ENCODE peak calls at places on chromosomes 6 and 20, in five cellular contexts. One of them, this sample, is unnamed.

GRCh38 chr6:12890171-12890790 is 173.7 kb downstream of the PHACTR1 start:
- DNase-seq in iPS-NIHi11: no peak
- DNase-seq in thyroid gland: no peak
- DNase-seq in kidney tubule cell: no peak
- DNase-seq in CD4-positive, CD25-positive, alpha-beta regulatory T cell: no peak
- DNase-seq in this sample: no peak

GRCh38 chr6:116764961-116765841 is at the start of gene FAM162B:
- DNase-seq in kidney tubule cell: no peak
- DNase-seq in iPS-NIHi11: peak
- DNase-seq in thyroid gland: peak
- DNase-seq in CD4-positive, CD25-positive, alpha-beta regulatory T cell: no peak
- DNase-seq in this sample: no peak

GRCh38 chr6:91097316-91097878 is 510.5 kb upstream of the MAP3K7 start:
- DNase-seq in thyroid gland: peak
- DNase-seq in iPS-NIHi11: no peak
- DNase-seq in CD4-positive, CD25-positive, alpha-beta regulatory T cell: no peak
- DNase-seq in kidney tubule cell: no peak
- DNase-seq in this sample: no peak

GRCh38 chr20:41098703-41099250 is 38.6 kb upstream of the PLCG1 start:
- DNase-seq in thyroid gland: no peak
- DNase-seq in iPS-NIHi11: no peak
- DNase-seq in CD4-positive, CD25-positive, alpha-beta regulatory T cell: no peak
- DNase-seq in kidney tubule cell: no peak
- DNase-seq in this sample: no peak

GRCh38 chr6:40640591-40641293 is 53.6 kb upstream of the LRFN2 start:
- DNase-seq in iPS-NIHi11: no peak
- DNase-seq in thyroid gland: peak
- DNase-seq in kidney tubule cell: no peak
- DNase-seq in CD4-positive, CD25-positive, alpha-beta regulatory T cell: no peak
- DNase-seq in this sample: no peak

GRCh38 chr20:37295001-37295400 is 5.5 kb downstream of the MANBAL start:
- DNase-seq in iPS-NIHi11: no peak
- DNase-seq in kidney tubule cell: peak
- DNase-seq in CD4-positive, CD25-positive, alpha-beta regulatory T cell: no peak
- DNase-seq in thyroid gland: no peak
- DNase-seq in this sample: no peak

GRCh38 chr6:142635130-142635529 is 309.8 kb downstream of the HIVEP2 start:
- DNase-seq in iPS-NIHi11: no peak
- DNase-seq in kidney tubule cell: peak
- DNase-seq in CD4-positive, CD25-positive, alpha-beta regulatory T cell: no peak
- DNase-seq in thyroid gland: no peak
- DNase-seq in this sample: no peak

GRCh38 chr6:95548188-95548837 is 29.0 kb upstream of the MANEA start:
- DNase-seq in iPS-NIHi11: no peak
- DNase-seq in CD4-positive, CD25-positive, alpha-beta regulatory T cell: no peak
- DNase-seq in thyroid gland: no peak
- DNase-seq in kidney tubule cell: no peak
- DNase-seq in this sample: no peak

GRCh38 chr6:170295519-170296422 is 4.9 kb upstream of the DLL1 start:
- DNase-seq in CD4-positive, CD25-positive, alpha-beta regulatory T cell: no peak
- DNase-seq in thyroid gland: peak
- DNase-seq in iPS-NIHi11: peak
- DNase-seq in kidney tubule cell: peak
- DNase-seq in this sample: no peak

GRCh38 chr6:166710084-166710483 is 83.0 kb upstream of the RPS6KA2 start:
- DNase-seq in kidney tubule cell: no peak
- DNase-seq in thyroid gland: no peak
- DNase-seq in CD4-positive, CD25-positive, alpha-beta regulatory T cell: no peak
- DNase-seq in iPS-NIHi11: no peak
- DNase-seq in this sample: no peak

GRCh38 chr20:35443003-35443402 is 5.0 kb upstream of the GDF5 start:
- DNase-seq in kidney tubule cell: no peak
- DNase-seq in thyroid gland: no peak
- DNase-seq in iPS-NIHi11: no peak
- DNase-seq in CD4-positive, CD25-positive, alpha-beta regulatory T cell: no peak
- DNase-seq in this sample: no peak

GRCh38 chr6:159311618-159312017 is 142.4 kb downstream of the FNDC1 start:
- DNase-seq in kidney tubule cell: peak
- DNase-seq in thyroid gland: no peak
- DNase-seq in iPS-NIHi11: no peak
- DNase-seq in CD4-positive, CD25-positive, alpha-beta regulatory T cell: no peak
- DNase-seq in this sample: no peak

GRCh38 chr20:37651932-37652331 is 41.9 kb upstream of the CTNNBL1 start:
- DNase-seq in CD4-positive, CD25-positive, alpha-beta regulatory T cell: no peak
- DNase-seq in iPS-NIHi11: peak
- DNase-seq in kidney tubule cell: peak
- DNase-seq in thyroid gland: peak
- DNase-seq in this sample: no peak

GRCh38 chr6:96789871-96790270 is 47.4 kb downstream of the GPR63 start:
- DNase-seq in iPS-NIHi11: no peak
- DNase-seq in kidney tubule cell: no peak
- DNase-seq in CD4-positive, CD25-positive, alpha-beta regulatory T cell: no peak
- DNase-seq in thyroid gland: no peak
- DNase-seq in this sample: no peak

GRCh38 chr6:17038316-17038715 is 63.5 kb upstream of the STMND1 start:
- DNase-seq in CD4-positive, CD25-positive, alpha-beta regulatory T cell: no peak
- DNase-seq in iPS-NIHi11: no peak
- DNase-seq in thyroid gland: no peak
- DNase-seq in kidney tubule cell: no peak
- DNase-seq in this sample: no peak

GRCh38 chr20:51731771-51732453 is 36.3 kb downstream of the ATP9A start:
- DNase-seq in thyroid gland: peak
- DNase-seq in kidney tubule cell: no peak
- DNase-seq in iPS-NIHi11: no peak
- DNase-seq in CD4-positive, CD25-positive, alpha-beta regulatory T cell: no peak
- DNase-seq in this sample: no peak

GRCh38 chr20:58627212-58628072 is 23.6 kb upstream of the STX16 start:
- DNase-seq in thyroid gland: no peak
- DNase-seq in iPS-NIHi11: no peak
- DNase-seq in kidney tubule cell: no peak
- DNase-seq in CD4-positive, CD25-positive, alpha-beta regulatory T cell: no peak
- DNase-seq in this sample: no peak

GRCh38 chr6:132933085-132933484 is 118.7 kb downstream of the RPS12 start:
- DNase-seq in thyroid gland: no peak
- DNase-seq in kidney tubule cell: no peak
- DNase-seq in iPS-NIHi11: no peak
- DNase-seq in CD4-positive, CD25-positive, alpha-beta regulatory T cell: no peak
- DNase-seq in this sample: no peak